ENCODE peak calls at places on chromosomes 6 and 20, in five cellular contexts. Q is stomach, J is uterus, A is body of pancreas, K is lower leg skin. N is an unnamed sample.

GRCh38 chr20:1934162-1934561 is 39.0 kb downstream of the SIRPA start:
- DNase-seq in Q (no peak), J (peak; percentile 38), A (no peak), K (no peak), N (no peak)

GRCh38 chr6:46296586-46296985 is 125.8 kb upstream of the ENPP5 start:
- DNase-seq in A (no peak), J (no peak), K (no peak), Q (no peak), N (no peak)

GRCh38 chr20:18981956-18982539 is 168.5 kb downstream of the SCP2D1 start:
- DNase-seq in K (no peak), J (no peak), Q (no peak), A (no peak), N (no peak)

GRCh38 chr6:141988954-141989705 is 143.6 kb upstream of the GJE1 start:
- DNase-seq in Q (no peak), A (no peak), K (no peak), J (no peak), N (no peak)

GRCh38 chr6:117231466-117231865 is 33.9 kb upstream of the VGLL2 start:
- DNase-seq in Q (no peak), J (no peak), K (no peak), A (no peak), N (no peak)

GRCh38 chr6:77124604-77125003 is 338.7 kb downstream of the HTR1B start:
- DNase-seq in A (no peak), K (no peak), J (no peak), Q (no peak), N (no peak)

GRCh38 chr6:157253699-157254098 is 69.6 kb downstream of the TMEM242 start:
- DNase-seq in J (no peak), K (no peak), A (peak; percentile 45), Q (no peak), N (no peak)

GRCh38 chr20:34580588-34580940 is 22.0 kb downstream of the MAP1LC3A start:
- DNase-seq in J (no peak), K (peak; percentile 28), Q (no peak), A (no peak), N (no peak)

GRCh38 chr6:117548797-117549301 is 53.5 kb downstream of the GOPC start:
- DNase-seq in A (no peak), J (no peak), Q (no peak), K (no peak), N (no peak)

GRCh38 chr6:37171141-37171969 is 1.4 kb downstream of the PIM1 start:
- DNase-seq in K (peak; percentile 92), A (peak; percentile 57), Q (peak; percentile 51), J (peak; percentile 60), N (peak; percentile 24)

GRCh38 chr6:100317031-100317430 is 147.7 kb downstream of the SIM1 start:
- DNase-seq in Q (no peak), J (no peak), K (no peak), A (no peak), N (no peak)

GRCh38 chr20:62635852-62636251 is 6.5 kb upstream of the SLCO4A1 start:
- DNase-seq in J (no peak), Q (no peak), A (no peak), K (no peak), N (no peak)

GRCh38 chr6:31771992-31772358 is 5.2 kb downstream of the VWA7 start:
- DNase-seq in A (no peak), Q (no peak), J (no peak), K (no peak), N (no peak)

GRCh38 chr6:166935353-166935752 is 21.0 kb downstream of the RNASET2 start:
- DNase-seq in K (no peak), A (no peak), J (no peak), Q (no peak), N (no peak)

GRCh38 chr6:148192310-148192709 is 150.3 kb upstream of the SASH1 start:
- DNase-seq in K (no peak), A (no peak), J (peak; percentile 31), Q (no peak), N (peak; percentile 25)

GRCh38 chr6:121748376-121748775 is 312.9 kb downstream of the GJA1 start:
- DNase-seq in K (no peak), Q (no peak), A (no peak), J (no peak), N (no peak)

GRCh38 chr6:159908940-159909339 is 18.2 kb downstream of the MAS1 start:
- DNase-seq in K (peak; percentile 25), J (no peak), A (no peak), Q (no peak), N (no peak)

GRCh38 chr6:142474446-142475289 is 172.9 kb downstream of the ADGRG6 start:
- DNase-seq in A (peak; percentile 19), K (no peak), Q (peak; percentile 31), J (no peak), N (peak; percentile 35)

GRCh38 chr20:56414842-56415765 is 3.0 kb downstream of the CASS4 start:
- DNase-seq in A (no peak), Q (no peak), K (peak; percentile 6), J (no peak), N (no peak)

GRCh38 chr6:126913658-126914057 is 204.8 kb upstream of the RSPO3 start:
- DNase-seq in Q (no peak), K (no peak), J (no peak), A (no peak), N (no peak)

GRCh38 chr6:27092316-27092692 is 155.2 kb upstream of the PRSS16 start:
- DNase-seq in Q (no peak), J (no peak), A (no peak), K (no peak), N (no peak)

DNA sequence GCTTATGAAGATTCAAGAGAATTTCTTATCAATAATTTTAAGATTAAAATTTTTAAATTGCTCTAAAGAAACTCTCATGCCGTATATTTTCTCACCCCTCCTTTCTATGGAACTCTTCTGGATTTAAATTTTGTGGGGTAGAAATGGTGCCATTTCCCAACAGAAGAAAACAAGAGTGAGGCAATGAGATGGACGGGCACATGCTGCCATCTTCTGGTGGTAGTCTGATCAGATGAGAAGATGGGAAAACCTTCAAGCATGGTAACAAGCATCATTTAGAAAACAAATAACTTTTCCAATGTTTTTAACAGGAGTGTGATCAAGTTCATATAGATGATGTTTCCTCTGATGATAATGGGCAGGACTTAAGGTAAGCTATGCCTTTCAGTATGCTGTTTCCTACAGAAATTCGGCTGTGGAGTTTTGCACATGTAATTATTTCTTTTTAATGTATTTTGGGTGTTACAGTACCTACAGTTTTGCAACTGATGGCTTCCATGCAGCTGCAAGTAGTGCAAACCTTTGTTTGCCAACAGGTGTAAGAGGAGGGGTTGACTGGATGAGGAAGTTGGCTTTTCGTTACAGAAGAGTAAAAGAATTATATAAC is 271.4 kb downstream of the EYA4 start:
- DNase-seq in J (peak; percentile 23), A (peak; percentile 34), Q (peak; percentile 50), K (no peak), N (peak; percentile 5)
- TF ChIP-seq POLR2A in J (no peak), A (no peak), Q (no peak), K (no peak), N (no peak)

DNA sequence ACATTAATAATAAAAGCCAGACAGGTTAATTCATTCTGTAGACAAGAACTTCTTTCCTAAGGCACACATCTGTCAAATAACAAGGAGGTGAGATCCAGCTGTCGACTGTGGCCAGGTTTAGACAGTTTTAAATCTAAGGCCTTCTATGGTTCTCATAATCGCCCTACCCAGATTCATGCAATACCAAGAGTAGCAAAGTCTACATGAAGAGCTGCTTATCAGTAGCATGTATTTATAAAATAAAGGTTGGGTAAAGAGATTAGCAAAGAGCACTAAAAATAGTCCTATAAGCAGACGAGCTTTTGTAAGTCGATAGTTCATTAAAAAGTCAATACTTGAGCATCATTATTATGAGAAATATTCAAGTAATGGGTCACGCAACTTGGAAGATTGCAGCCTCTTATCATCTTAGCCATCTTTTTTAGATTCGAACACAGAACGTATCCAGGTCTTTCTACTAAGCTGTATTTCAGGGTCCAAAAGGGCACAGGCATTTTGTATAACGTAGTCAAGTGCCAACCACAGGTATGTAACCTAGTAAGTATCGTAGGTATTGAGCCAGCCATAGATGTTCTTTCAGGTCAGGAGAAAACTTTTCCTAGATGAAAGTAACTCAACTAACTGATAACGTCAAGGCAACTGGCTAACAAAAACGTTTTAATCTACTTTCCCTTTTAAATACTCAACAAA is 3.1 kb downstream of the CNKSR3 start:
- DNase-seq in J (no peak), Q (no peak), K (no peak), A (no peak), N (no peak)
- TF ChIP-seq POLR2A in J (no peak), Q (no peak), K (no peak), A (no peak), N (no peak)

GRCh38 chr6:73943930-73944652 is 248.1 kb downstream of the CD109 start:
- DNase-seq in J (no peak), A (no peak), Q (no peak), K (no peak), N (no peak)
- TF ChIP-seq POLR2A in J (no peak), A (no peak), Q (no peak), K (no peak), N (no peak)

GRCh38 chr20:16607364-16608264 is 34.4 kb upstream of the KIF16B start:
- DNase-seq in A (peak; percentile 40), Q (no peak), J (no peak), K (no peak), N (no peak)
- TF ChIP-seq POLR2A in A (no peak), Q (no peak), J (no peak), K (no peak), N (no peak)

DNA sequence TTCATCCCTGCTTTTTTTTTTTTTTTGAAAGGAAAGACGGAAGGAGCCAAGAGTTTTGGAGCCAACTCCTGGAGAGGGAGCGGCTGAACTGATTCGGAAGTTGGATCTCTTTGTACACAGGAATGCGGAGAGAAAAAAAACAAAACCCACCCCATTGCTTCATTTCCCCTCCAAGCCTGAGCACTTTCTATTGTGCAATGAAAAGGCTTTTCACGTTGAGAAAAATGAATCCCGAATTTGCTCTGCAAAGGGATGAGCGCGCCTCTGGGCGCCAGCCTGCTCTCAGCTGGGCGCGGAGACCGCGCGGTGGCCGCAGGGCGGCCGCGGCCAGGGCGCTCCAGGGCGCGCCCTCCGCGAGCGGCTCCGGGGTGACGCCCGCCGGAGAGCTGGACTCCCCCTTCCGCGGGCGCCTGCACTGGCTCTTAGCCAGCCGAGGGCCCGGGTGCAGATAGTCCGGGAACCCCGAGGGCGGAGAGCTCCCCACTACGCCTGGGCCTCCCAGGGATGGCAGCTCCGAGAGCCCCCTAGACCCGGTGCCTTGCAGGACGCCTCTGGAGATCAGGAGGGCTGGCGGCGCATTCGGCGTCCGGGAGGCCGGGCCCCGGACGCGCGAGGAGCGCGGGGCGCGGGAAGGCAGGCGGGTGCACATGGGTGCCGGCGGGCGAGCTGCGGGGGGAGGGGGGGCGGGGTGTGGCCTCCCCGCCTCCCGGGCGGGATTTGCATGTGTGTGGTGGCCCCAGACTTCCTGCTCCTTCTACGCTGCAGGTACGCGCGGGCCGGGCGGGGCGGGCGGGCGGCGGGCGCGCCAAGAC is at the start of gene ITPR3:
- DNase-seq in K (no peak), A (peak; percentile 75), J (no peak), Q (peak; percentile 79), N (peak; percentile 88)
- TF ChIP-seq POLR2A in K (no peak), A (peak; percentile 16), J (no peak), Q (no peak), N (peak; percentile 31)

GRCh38 chr20:57621426-57622200 is 1.4 kb upstream of the ZBP1 start:
- DNase-seq in J (no peak), Q (no peak), A (no peak), K (peak; percentile 52), N (no peak)
- TF ChIP-seq POLR2A in J (no peak), Q (no peak), A (no peak), K (no peak), N (no peak)

DNA sequence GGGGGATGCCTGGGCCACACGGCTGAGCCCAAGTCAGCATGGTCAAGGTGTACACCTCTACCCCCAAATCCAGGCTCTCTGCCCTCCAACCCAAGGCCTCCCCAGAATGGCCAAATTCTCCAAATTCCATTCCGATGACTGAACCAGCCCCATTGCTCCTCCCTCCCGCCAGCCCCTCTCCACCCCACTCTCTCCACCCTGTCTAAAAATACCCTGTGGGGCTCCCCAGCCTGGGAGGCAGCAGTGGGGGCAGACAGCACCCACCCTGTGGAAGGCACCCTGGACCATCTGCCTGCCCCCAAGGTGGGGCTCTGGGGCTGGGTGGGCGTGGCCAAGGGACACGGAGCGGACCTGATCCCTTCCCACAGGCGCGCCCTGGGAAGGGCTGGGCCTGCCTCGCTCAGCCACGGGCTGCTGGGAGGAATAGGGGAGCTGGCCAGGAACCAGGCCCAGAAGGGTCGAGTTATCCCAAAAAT is 11.4 kb downstream of the TEAD3 start:
- DNase-seq in A (no peak), Q (peak; percentile 52), J (peak; percentile 69), K (no peak), N (peak; percentile 88)
- TF ChIP-seq POLR2A in A (no peak), Q (no peak), J (no peak), K (no peak), N (peak; percentile 18)